ENCODE peak calls at places on chromosomes 5 and 9, in eight cellular contexts. P is cardiac muscle cell, U is GM23338, J is stomach, D is endodermal cell, F is upper lobe of right lung, Y is H9, V is dorsolateral prefrontal cortex. M is an unnamed sample. For H3K27me3, the result is how much of the 10 kb centered on the place peaks cover.

GRCh38 chr9:111659706-111660105 is 1.7 kb upstream of the GNG10 start:
- DNase-seq in P (no peak), F (no peak), V (no peak), U (no peak), J (no peak), Y (no peak), D (no peak), M (no peak)

GRCh38 chr5:68245325-68245724 is 29.8 kb downstream of the PIK3R1 start:
- DNase-seq in P (no peak), J (no peak), U (no peak), D (no peak), F (no peak), V (no peak), Y (no peak), M (no peak)

GRCh38 chr9:129378241-129378661 is 200.2 kb upstream of the IER5L start:
- DNase-seq in J (no peak), D (no peak), Y (no peak), P (no peak), V (no peak), F (peak), U (no peak), M (no peak)

GRCh38 chr5:157366741-157367684 is 93.0 kb upstream of the NIPAL4 start:
- DNase-seq in U (peak), J (no peak), V (no peak), F (no peak), P (peak), Y (peak), D (peak), M (peak)

GRCh38 chr5:152443935-152444334 is 38.9 kb upstream of the NMUR2 start:
- DNase-seq in J (no peak), U (peak), F (no peak), P (no peak), Y (no peak), D (no peak), V (no peak), M (no peak)

GRCh38 chr5:160926428-160926827 is 74.4 kb upstream of the ATP10B start:
- DNase-seq in U (peak), D (no peak), V (peak), J (peak), Y (no peak), F (no peak), P (no peak), M (no peak)

GRCh38 chr9:70590264-70590646 is 175.8 kb upstream of the KLF9 start:
- DNase-seq in V (no peak), J (no peak), U (no peak), D (no peak), P (no peak), F (no peak), Y (no peak), M (no peak)

GRCh38 chr5:129899454-129899853 is 4.8 kb upstream of the CHSY3 start:
- DNase-seq in V (no peak), U (no peak), P (no peak), F (no peak), J (no peak), Y (no peak), D (no peak), M (no peak)

GRCh38 chr5:65625743-65626142 is 916 bp downstream of the SHLD3 start:
- DNase-seq in D (no peak), Y (no peak), J (no peak), F (no peak), P (no peak), U (peak), V (no peak), M (no peak)

GRCh38 chr5:60675286-60675685 is 24.7 kb downstream of the DEPDC1B start:
- DNase-seq in F (no peak), J (no peak), P (no peak), Y (no peak), V (no peak), D (no peak), U (no peak), M (no peak)

GRCh38 chr5:122586351-122586750 is 188.5 kb upstream of the SNX2 start:
- DNase-seq in Y (no peak), U (no peak), V (no peak), J (no peak), D (no peak), F (no peak), P (no peak), M (peak)

GRCh38 chr5:9344751-9345240 is 201.1 kb downstream of the SEMA5A start:
- DNase-seq in U (no peak), J (no peak), P (no peak), V (no peak), F (no peak), D (no peak), Y (no peak), M (no peak)

GRCh38 chr9:108039491-108039890 is 549.9 kb upstream of the KLF4 start:
- DNase-seq in V (no peak), F (no peak), J (no peak), P (no peak), U (no peak), Y (no peak), D (no peak), M (no peak)

GRCh38 chr5:111069839-111070238 is 1.7 kb upstream of the TSLP start:
- DNase-seq in Y (no peak), D (no peak), V (no peak), P (no peak), U (no peak), J (no peak), F (no peak), M (peak)

GRCh38 chr5:96601811-96602244 is 60.3 kb upstream of the CAST start:
- DNase-seq in U (peak), F (no peak), Y (peak), V (peak), D (peak), J (peak), P (peak), M (peak)

GRCh38 chr9:85453850-85454249 is 287.9 kb downstream of the AGTPBP1 start:
- DNase-seq in P (no peak), U (no peak), V (no peak), J (no peak), Y (no peak), D (no peak), F (no peak), M (no peak)

GRCh38 chr5:55921617-55922016 is 70.5 kb downstream of the IL31RA start:
- DNase-seq in D (no peak), V (no peak), J (no peak), Y (no peak), U (no peak), P (no peak), F (no peak), M (no peak)

GRCh38 chr5:154465169-154465568 is 12.9 kb downstream of the HAND1 start:
- DNase-seq in Y (no peak), U (no peak), D (no peak), V (no peak), P (no peak), J (no peak), F (no peak), M (peak)

GRCh38 chr9:76817489-76817888 is 53.3 kb downstream of the PCA3 start:
- DNase-seq in J (no peak), D (no peak), U (no peak), F (no peak), P (no peak), V (no peak), Y (no peak), M (peak)

GRCh38 chr9:20570086-20570485 is 52.2 kb downstream of the MLLT3 start:
- DNase-seq in J (no peak), V (no peak), P (no peak), U (no peak), D (no peak), F (no peak), Y (no peak), M (no peak)

GRCh38 chr5:123809594-123810172 is 297.7 kb downstream of the CSNK1G3 start:
- DNase-seq in V (peak), U (no peak), Y (no peak), J (no peak), P (peak), D (no peak), F (no peak), M (no peak)

GRCh38 chr9:114008667-114009410 is 69.3 kb downstream of the AMBP start:
- DNase-seq in J (peak), U (no peak), F (peak), V (no peak), P (no peak), D (peak), Y (peak), M (no peak)

GRCh38 chr9:125541840-125542243 is 165.2 kb downstream of the MAPKAP1 start:
- DNase-seq in Y (no peak), V (no peak), F (no peak), D (no peak), U (no peak), P (no peak), J (no peak), M (no peak)

GRCh38 chr5:172902497-172903472 is 56.4 kb upstream of the RPL26L1 start:
- DNase-seq in U (peak), V (peak), F (peak), Y (peak), D (peak), P (peak), J (peak), M (peak)

GRCh38 chr5:173691931-173692330 is 75.5 kb upstream of the BOD1 start:
- DNase-seq in J (no peak), V (no peak), D (no peak), F (no peak), P (no peak), U (no peak), Y (no peak), M (no peak)

GRCh38 chr5:174348582-174348981 is 303.1 kb downstream of the NSG2 start:
- DNase-seq in D (no peak), Y (no peak), U (no peak), P (no peak), J (no peak), V (no peak), F (no peak), M (no peak)

GRCh38 chr9:114467226-114467750 is 38.0 kb downstream of the WHRN start:
- DNase-seq in F (no peak), P (no peak), V (no peak), U (no peak), D (peak), Y (no peak), J (no peak), M (no peak)

GRCh38 chr9:133396952-133397351 is 20.8 kb downstream of the STKLD1 start:
- DNase-seq in Y (peak), P (peak), D (peak), U (peak), F (no peak), V (no peak), J (no peak), M (peak)

GRCh38 chr5:145847499-145848497 is 12.7 kb upstream of the PRELID2 start:
- DNase-seq in U (no peak), D (no peak), P (no peak), V (no peak), F (no peak), Y (no peak), J (no peak), M (peak)

GRCh38 chr5:154761062-154761740 is 6.0 kb downstream of the LARP1 start:
- DNase-seq in V (no peak), U (no peak), J (no peak), D (peak), Y (no peak), F (no peak), P (no peak), M (no peak)

GRCh38 chr9:108889649-108890067 is 27.6 kb downstream of the ACTL7A start:
- DNase-seq in D (no peak), F (no peak), V (no peak), J (no peak), P (peak), Y (no peak), U (peak), M (peak)

GRCh38 chr9:116499986-116500871 is 186.9 kb upstream of the TRIM32 start:
- DNase-seq in P (no peak), D (peak), F (no peak), U (no peak), J (no peak), V (no peak), Y (no peak), M (peak)

GRCh38 chr5:176402684-176403083 is 13.7 kb downstream of the CLTB start:
- DNase-seq in U (no peak), P (no peak), F (no peak), Y (no peak), D (no peak), V (no peak), J (no peak), M (no peak)

GRCh38 chr9:8552732-8553131 is 753.2 kb upstream of the DMAC1 start:
- DNase-seq in D (no peak), J (no peak), U (no peak), P (no peak), V (no peak), Y (no peak), F (no peak), M (no peak)
- TF ChIP-seq CTCF in D (no peak), J (no peak), U (no peak), P (no peak), V (no peak), Y (no peak), F (no peak), M (no peak)

DNA sequence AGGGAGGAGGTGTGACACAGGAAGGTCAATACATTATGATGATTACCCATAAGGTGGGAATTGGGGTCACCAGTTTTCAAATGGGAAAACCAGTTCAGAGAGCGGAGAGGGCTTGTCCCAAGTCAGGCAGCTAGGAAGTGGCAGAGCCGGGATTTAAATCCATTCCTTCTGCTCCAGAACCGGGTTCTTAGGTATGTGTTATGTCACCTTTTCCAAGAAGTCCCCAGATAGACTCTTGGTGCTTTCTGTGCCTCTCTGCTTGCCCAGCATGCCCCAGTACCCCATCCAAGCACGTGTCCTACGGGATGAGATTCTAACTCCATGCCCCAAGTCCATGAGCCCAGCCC is 69.9 kb downstream of the LMX1B start:
- DNase-seq in V (no peak), Y (no peak), U (no peak), F (no peak), P (no peak), D (no peak), J (no peak), M (no peak)
- H3K27me3 ChIP-seq in V (under half), Y (under half), U (half or more), F (half or more), P (half or more), D (half or more), J (half or more), M (under half)

GRCh38 chr5:53481887-53482716 is 1.7 kb downstream of the FST start:
- DNase-seq in U (peak), Y (peak), V (no peak), D (peak), F (peak), J (peak), P (peak), M (peak)

GRCh38 chr5:53479656-53480473 is 564 bp upstream of the FST start:
- DNase-seq in P (peak), Y (peak), V (no peak), U (peak), D (peak), F (peak), J (peak), M (peak)

GRCh38 chr5:53480474-53481353 is at the start of gene FST:
- DNase-seq in U (peak), P (peak), J (peak), Y (peak), F (peak), V (no peak), D (peak), M (no peak)

GRCh38 chr5:53481354-53481886 is 991 bp downstream of the FST start:
- DNase-seq in V (no peak), U (no peak), F (no peak), J (no peak), Y (no peak), D (no peak), P (no peak), M (no peak)

GRCh38 chr5:53482717-53483638 is 2.5 kb downstream of the FST start:
- DNase-seq in D (peak), V (no peak), Y (peak), P (peak), F (peak), U (peak), J (peak), M (no peak)
- TF ChIP-seq CTCF in D (peak), V (no peak), Y (peak), P (peak), F (peak), U (peak), J (no peak), M (peak)

DNA sequence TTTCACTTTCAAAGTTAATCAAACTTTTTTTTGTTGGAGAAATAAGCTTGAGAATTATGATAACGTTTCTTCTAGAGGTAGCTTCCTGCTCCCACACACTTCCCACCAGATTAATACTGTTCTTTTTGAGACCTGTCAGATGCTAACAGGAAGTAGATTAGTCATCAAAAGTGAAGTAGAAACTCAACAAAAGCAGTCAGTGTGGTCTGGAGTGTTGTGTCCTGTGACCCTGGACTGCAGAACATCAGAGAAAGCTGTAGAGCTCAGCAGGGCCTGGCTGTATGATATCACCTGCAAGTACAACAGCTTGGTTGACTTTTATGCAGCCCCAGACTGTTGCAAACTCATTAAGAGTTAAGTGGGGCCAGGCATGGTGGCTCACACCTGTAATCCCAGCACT is 495.7 kb upstream of the CYLC2 start:
- DNase-seq in P (no peak), Y (no peak), F (no peak), D (no peak), V (no peak), J (no peak), U (no peak), M (peak)
- H3K27me3 ChIP-seq in P (under half), Y (under half), F (under half), D (under half), V (under half), J (under half), U (under half), M (under half)

GRCh38 chr9:95876138-95876444 is 600 bp downstream of the ERCC6L2 start:
- DNase-seq in J (no peak), F (no peak), Y (no peak), D (no peak), U (no peak), V (no peak), P (no peak), M (no peak)
- TF ChIP-seq CTCF in J (no peak), F (no peak), Y (no peak), D (no peak), U (no peak), V (no peak), P (no peak), M (no peak)

GRCh38 chr5:2759091-2759490 is 7.6 kb upstream of the IRX2 start:
- DNase-seq in V (no peak), F (no peak), Y (no peak), U (no peak), J (no peak), P (no peak), D (no peak), M (no peak)
- H3K27me3 ChIP-seq in V (half or more), F (half or more), Y (under half), U (half or more), J (under half), P (under half), D (half or more), M (under half)

GRCh38 chr9:14439555-14439954 is 125.6 kb upstream of the NFIB start:
- DNase-seq in V (no peak), U (no peak), J (no peak), F (no peak), D (no peak), P (no peak), Y (no peak), M (no peak)

GRCh38 chr9:14438232-14438966 is 124.5 kb upstream of the NFIB start:
- DNase-seq in Y (no peak), V (no peak), U (no peak), D (no peak), J (no peak), P (no peak), F (no peak), M (no peak)

GRCh38 chr9:14445946-14446345 is 132.0 kb upstream of the NFIB start:
- DNase-seq in P (no peak), Y (no peak), U (no peak), F (no peak), V (no peak), D (no peak), J (no peak), M (no peak)

GRCh38 chr9:14440062-14440461 is 126.1 kb upstream of the NFIB start:
- DNase-seq in Y (no peak), J (no peak), V (no peak), F (no peak), U (no peak), D (no peak), P (no peak), M (no peak)

GRCh38 chr9:14441976-14442651 is 128.2 kb upstream of the NFIB start:
- DNase-seq in V (no peak), U (peak), D (peak), Y (peak), P (peak), J (no peak), F (no peak), M (no peak)
- TF ChIP-seq CTCF in V (no peak), U (peak), D (peak), Y (peak), P (peak), J (no peak), F (no peak), M (peak)

GRCh38 chr5:73312872-73313510 is 135.6 kb downstream of the FOXD1 start:
- DNase-seq in V (no peak), F (no peak), D (no peak), J (no peak), P (no peak), Y (no peak), U (no peak), M (no peak)
- H3K27me3 ChIP-seq in V (under half), F (half or more), D (under half), J (half or more), P (half or more), Y (under half), U (half or more), M (under half)

GRCh38 chr5:179404321-179405053 is 59.2 kb upstream of the ADAMTS2 start:
- DNase-seq in P (peak), V (no peak), U (no peak), J (no peak), F (no peak), Y (peak), D (peak), M (peak)
- TF ChIP-seq CTCF in P (peak), V (no peak), U (peak), J (no peak), F (peak), Y (no peak), D (peak), M (peak)

DNA sequence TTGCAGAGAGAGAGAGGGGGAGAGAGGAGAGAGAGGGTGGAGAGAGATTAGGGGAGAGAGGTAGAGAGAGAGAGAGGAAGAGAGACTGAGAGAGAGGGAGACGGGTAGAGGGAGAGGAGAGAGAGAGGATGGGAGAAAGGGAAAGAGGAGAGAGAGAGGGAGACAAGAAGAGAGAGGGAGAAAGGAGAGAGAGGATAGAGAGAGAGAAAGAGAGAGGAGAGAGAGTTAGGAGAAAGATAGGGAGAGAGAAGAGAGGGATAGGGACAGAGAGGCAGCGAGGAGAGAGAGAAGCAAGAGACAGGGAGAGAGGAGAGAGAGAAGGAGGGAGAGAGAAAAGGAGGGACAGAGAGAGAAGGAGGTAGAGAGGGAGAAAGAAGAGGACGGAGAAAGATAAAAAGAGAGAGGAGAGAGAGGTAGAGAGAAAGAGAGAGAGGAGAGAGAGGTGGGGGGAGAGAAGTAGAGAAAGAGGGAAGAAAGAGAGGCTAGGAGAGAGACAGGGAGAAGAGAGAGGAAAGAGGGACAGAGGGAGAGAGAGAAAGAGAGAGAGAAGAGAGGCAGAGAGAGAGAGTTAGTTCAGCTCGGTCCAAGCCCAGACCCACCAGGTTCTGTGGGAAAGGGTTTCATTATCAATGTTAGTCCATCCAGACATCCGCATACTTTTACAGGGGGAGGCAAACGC is 399.3 kb downstream of the ZSWIM6 start:
- DNase-seq in D (no peak), F (no peak), J (no peak), Y (no peak), P (no peak), U (no peak), V (no peak), M (no peak)
- H3K27me3 ChIP-seq in D (under half), F (under half), J (under half), Y (under half), P (under half), U (under half), V (under half), M (under half)

M was measured in brain microvascular endothelial cell.